ENCODE peak calls at places on chromosomes 6 and 20, in ten cellular contexts. C is body of pancreas; E is CD8-positive, alpha-beta memory T cell; O is activated CD4-positive, alpha-beta T cell treated with anti-CD3 and anti-CD28 coated beads, Interleukin-2, amount 50 U/mL, for 24 hours; J is T follicular helper cell; V is AG09309; L is NCI-H187 treated with DMSO at 0.1 percent for 48 hours; D is fibroblast of pulmonary artery; N is fibroblast of mammary gland; A is small intestine. G is an unnamed sample.
A peak's percentile ranks its signal among the peaks of the same experiment; 100 is the strongest.

GRCh38 chr6:150025201-150025917 is at the start of gene RAET1L:
- DNase-seq in J (no peak), O (no peak), D (peak; percentile 52), L (no peak), E (no peak), A (peak; percentile 56), N (peak; percentile 63), V (peak; percentile 8), C (no peak), G (no peak)

GRCh38 chr6:26032387-26033131 is 54.7 kb upstream of the HFE start:
- DNase-seq in D (peak; percentile 60), O (no peak), C (no peak), N (peak; percentile 35), J (no peak), A (no peak), L (no peak), V (no peak), E (no peak), G (no peak)

GRCh38 chr20:34744847-34745246 is 40.7 kb downstream of the TP53INP2 start:
- DNase-seq in D (no peak), O (no peak), C (no peak), V (no peak), J (no peak), L (no peak), E (no peak), N (no peak), A (peak; percentile 72), G (no peak)

GRCh38 chr20:47825011-47825762 is 39.9 kb upstream of the SULF2 start:
- DNase-seq in A (no peak), C (no peak), V (no peak), E (no peak), J (no peak), L (peak; percentile 80), O (no peak), N (no peak), D (no peak), G (no peak)

GRCh38 chr20:5216663-5217062 is 89.9 kb downstream of the CDS2 start:
- DNase-seq in J (no peak), O (no peak), C (no peak), V (no peak), A (no peak), E (no peak), L (no peak), N (no peak), D (no peak), G (peak; percentile 80)

GRCh38 chr6:157521665-157522335 is 140.8 kb downstream of the ZDHHC14 start:
- DNase-seq in V (no peak), C (no peak), J (no peak), O (no peak), A (no peak), N (no peak), D (peak; percentile 36), E (no peak), L (no peak), G (no peak)

GRCh38 chr6:169556758-169557505 is 144.9 kb downstream of the WDR27 start:
- DNase-seq in O (peak; percentile 44), D (no peak), N (no peak), L (no peak), V (no peak), E (no peak), A (peak; percentile 27), J (no peak), C (no peak), G (no peak)

GRCh38 chr6:168397011-168397410 is 44.0 kb upstream of the SMOC2 start:
- DNase-seq in J (no peak), D (no peak), O (no peak), N (no peak), A (no peak), E (no peak), L (no peak), V (no peak), C (no peak), G (no peak)

GRCh38 chr6:153931431-153931830 is 107.6 kb upstream of the OPRM1 start:
- DNase-seq in N (no peak), D (no peak), V (no peak), E (no peak), A (peak; percentile 2), C (no peak), J (no peak), L (no peak), O (no peak), G (no peak)

GRCh38 chr20:36099106-36099505 is 55.4 kb upstream of the EPB41L1 start:
- DNase-seq in O (no peak), N (no peak), A (no peak), J (no peak), E (no peak), L (no peak), C (no peak), D (no peak), V (no peak), G (no peak)

GRCh38 chr20:35607003-35607735 is 8.5 kb upstream of the SPAG4 start:
- DNase-seq in V (no peak), N (no peak), L (no peak), E (no peak), C (no peak), A (no peak), J (no peak), D (no peak), O (no peak), G (no peak)

GRCh38 chr6:87315071-87315470 is 7.3 kb upstream of the SMIM8 start:
- DNase-seq in A (no peak), E (no peak), J (no peak), O (no peak), C (no peak), V (no peak), L (no peak), N (no peak), D (no peak), G (no peak)

GRCh38 chr6:4472953-4473642 is 303.1 kb upstream of the CDYL start:
- DNase-seq in E (no peak), D (no peak), L (peak; percentile 81), V (no peak), A (no peak), O (no peak), N (no peak), J (no peak), C (no peak), G (no peak)

GRCh38 chr6:10403385-10404106 is 11.3 kb downstream of the TFAP2A start:
- DNase-seq in O (no peak), A (no peak), V (peak; percentile 87), E (no peak), D (peak; percentile 77), N (peak; percentile 62), L (no peak), C (no peak), J (no peak), G (no peak)

GRCh38 chr6:165952514-165952913 is 215.1 kb downstream of the TBXT start:
- DNase-seq in C (no peak), V (no peak), J (no peak), D (no peak), A (no peak), O (no peak), L (no peak), N (no peak), E (no peak), G (no peak)

GRCh38 chr6:6057442-6058053 is 50.8 kb upstream of the NRN1 start:
- DNase-seq in E (no peak), O (peak; percentile 25), L (no peak), A (peak; percentile 56), V (peak; percentile 1), J (no peak), C (no peak), D (peak; percentile 35), N (peak; percentile 67), G (no peak)

GRCh38 chr6:148697895-148698440 is 48.9 kb upstream of the UST start:
- DNase-seq in N (no peak), V (no peak), C (no peak), L (no peak), D (no peak), O (no peak), A (no peak), J (no peak), E (no peak), G (no peak)

GRCh38 chr6:30641048-30641447 is 5.9 kb upstream of the C6orf136 start:
- DNase-seq in D (no peak), A (no peak), N (no peak), C (no peak), J (no peak), E (no peak), V (no peak), L (no peak), O (no peak), G (no peak)

GRCh38 chr20:53176133-53176532 is 204.0 kb downstream of the TSHZ2 start:
- DNase-seq in C (no peak), A (no peak), E (no peak), O (no peak), L (no peak), J (no peak), D (no peak), V (no peak), N (no peak), G (no peak)

GRCh38 chr6:63582579-63583231 is 10.4 kb downstream of the LOC128125822 start:
- DNase-seq in V (no peak), N (peak; percentile 39), A (no peak), J (no peak), O (no peak), L (no peak), E (no peak), D (no peak), C (no peak), G (no peak)

GRCh38 chr6:29201966-29202365 is 31.3 kb downstream of the OR2J2 start:
- DNase-seq in D (no peak), E (no peak), O (no peak), V (no peak), L (no peak), J (no peak), C (no peak), N (no peak), A (no peak), G (no peak)

GRCh38 chr20:56163806-56164205 is 84.7 kb upstream of the MC3R start:
- DNase-seq in J (no peak), A (no peak), D (no peak), O (no peak), V (no peak), N (no peak), C (no peak), L (no peak), E (no peak), G (no peak)

GRCh38 chr6:75932067-75932466 is 140.4 kb downstream of the IMPG1 start:
- DNase-seq in J (no peak), L (no peak), E (no peak), N (peak; percentile 16), V (no peak), D (peak; percentile 28), C (peak; percentile 71), A (peak; percentile 23), O (no peak), G (no peak)

GRCh38 chr20:8756410-8756809 is 312.5 kb upstream of the PLCB4 start:
- DNase-seq in D (peak; percentile 74), J (no peak), L (no peak), C (no peak), V (no peak), N (peak; percentile 97), E (no peak), O (no peak), A (no peak), G (no peak)

GRCh38 chr20:50276119-50277063 is 85.8 kb downstream of the CEBPB start:
- DNase-seq in L (no peak), O (no peak), V (no peak), D (no peak), A (peak; percentile 51), C (no peak), E (no peak), N (no peak), J (no peak), G (no peak)

GRCh38 chr6:85756982-85757381 is 114.3 kb upstream of the SYNCRIP start:
- DNase-seq in D (peak; percentile 57), V (peak; percentile 4), A (peak; percentile 21), J (no peak), O (no peak), N (peak; percentile 45), L (no peak), E (no peak), C (no peak), G (no peak)

GRCh38 chr20:18913701-18914100 is 100.1 kb downstream of the SCP2D1 start:
- DNase-seq in D (no peak), C (no peak), L (no peak), V (no peak), A (no peak), N (no peak), O (no peak), E (no peak), J (no peak), G (no peak)

GRCh38 chr6:145749632-145750031 is 14.3 kb upstream of the EPM2A start:
- DNase-seq in O (no peak), L (no peak), C (no peak), J (no peak), V (peak; percentile 52), N (peak; percentile 84), D (peak; percentile 81), E (no peak), A (peak; percentile 74), G (no peak)